ENCODE peak calls at places on chromosomes 12 and 14, in four cellular contexts. One of them, this sample, is unnamed.

GRCh38 chr14:50763386-50764007 is 67.5 kb downstream of the NIN start:
- DNase-seq in Peyer's patch: no peak
- DNase-seq in adrenal gland: no peak
- DNase-seq in astrocyte of the cerebellum: peak; percentile 83
- DNase-seq in this sample: no peak

GRCh38 chr14:95287176-95287754 is 32.4 kb downstream of the CLMN start:
- DNase-seq in astrocyte of the cerebellum: no peak
- DNase-seq in adrenal gland: no peak
- DNase-seq in Peyer's patch: no peak
- DNase-seq in this sample: peak; percentile 29

GRCh38 chr12:11991604-11992003 is 79.1 kb upstream of the BCL2L14 start:
- DNase-seq in Peyer's patch: no peak
- DNase-seq in adrenal gland: no peak
- DNase-seq in astrocyte of the cerebellum: no peak
- DNase-seq in this sample: no peak

GRCh38 chr14:99596772-99597171 is 7.2 kb downstream of the CCDC85C start:
- DNase-seq in astrocyte of the cerebellum: no peak
- DNase-seq in Peyer's patch: no peak
- DNase-seq in adrenal gland: no peak
- DNase-seq in this sample: no peak

GRCh38 chr12:116718578-116719454 is 19.1 kb downstream of the SPRING1 start:
- DNase-seq in adrenal gland: no peak
- DNase-seq in astrocyte of the cerebellum: peak; percentile 60
- DNase-seq in Peyer's patch: no peak
- DNase-seq in this sample: no peak

GRCh38 chr12:116896525-116896924 is 14.2 kb upstream of the FBXW8 start:
- DNase-seq in astrocyte of the cerebellum: no peak
- DNase-seq in Peyer's patch: no peak
- DNase-seq in adrenal gland: no peak
- DNase-seq in this sample: no peak

GRCh38 chr14:100291305-100292075 is 14.8 kb downstream of the SLC25A29 start:
- DNase-seq in astrocyte of the cerebellum: no peak
- DNase-seq in Peyer's patch: no peak
- DNase-seq in adrenal gland: no peak
- DNase-seq in this sample: no peak

GRCh38 chr14:101004954-101005353 is 101.4 kb upstream of the RTL1 start:
- DNase-seq in astrocyte of the cerebellum: peak; percentile 55
- DNase-seq in adrenal gland: no peak
- DNase-seq in Peyer's patch: no peak
- DNase-seq in this sample: no peak

GRCh38 chr14:104865631-104866441 is 768 bp downstream of the CEP170B start:
- DNase-seq in adrenal gland: peak; percentile 72
- DNase-seq in astrocyte of the cerebellum: peak; percentile 13
- DNase-seq in Peyer's patch: peak; percentile 19
- DNase-seq in this sample: peak; percentile 73

GRCh38 chr14:61475316-61475715 is 153.9 kb downstream of the PRKCH start:
- DNase-seq in Peyer's patch: no peak
- DNase-seq in adrenal gland: no peak
- DNase-seq in astrocyte of the cerebellum: peak; percentile 56
- DNase-seq in this sample: no peak

GRCh38 chr12:52251367-52252055 is 18.5 kb downstream of the KRT7 start:
- DNase-seq in adrenal gland: no peak
- DNase-seq in astrocyte of the cerebellum: no peak
- DNase-seq in Peyer's patch: no peak
- DNase-seq in this sample: no peak

GRCh38 chr12:101051901-101052550 is 158.0 kb downstream of the SLC5A8 start:
- DNase-seq in astrocyte of the cerebellum: peak; percentile 90
- DNase-seq in Peyer's patch: no peak
- DNase-seq in adrenal gland: no peak
- DNase-seq in this sample: no peak

GRCh38 chr12:49187184-49187583 is 1.7 kb downstream of the TUBA1A start:
- DNase-seq in Peyer's patch: no peak
- DNase-seq in adrenal gland: no peak
- DNase-seq in astrocyte of the cerebellum: no peak
- DNase-seq in this sample: peak; percentile 65

GRCh38 chr12:93938317-93938716 is 210.1 kb upstream of the PLXNC1 start:
- DNase-seq in Peyer's patch: no peak
- DNase-seq in adrenal gland: no peak
- DNase-seq in astrocyte of the cerebellum: no peak
- DNase-seq in this sample: no peak

GRCh38 chr12:103503546-103504480 is 8.0 kb upstream of the C12orf42 start:
- DNase-seq in adrenal gland: no peak
- DNase-seq in Peyer's patch: peak; percentile 69
- DNase-seq in astrocyte of the cerebellum: no peak
- DNase-seq in this sample: no peak

GRCh38 chr12:132600048-132601032 is 10.0 kb downstream of the LRCOL1 start:
- DNase-seq in adrenal gland: peak; percentile 53
- DNase-seq in Peyer's patch: peak; percentile 50
- DNase-seq in astrocyte of the cerebellum: no peak
- DNase-seq in this sample: no peak

DNA sequence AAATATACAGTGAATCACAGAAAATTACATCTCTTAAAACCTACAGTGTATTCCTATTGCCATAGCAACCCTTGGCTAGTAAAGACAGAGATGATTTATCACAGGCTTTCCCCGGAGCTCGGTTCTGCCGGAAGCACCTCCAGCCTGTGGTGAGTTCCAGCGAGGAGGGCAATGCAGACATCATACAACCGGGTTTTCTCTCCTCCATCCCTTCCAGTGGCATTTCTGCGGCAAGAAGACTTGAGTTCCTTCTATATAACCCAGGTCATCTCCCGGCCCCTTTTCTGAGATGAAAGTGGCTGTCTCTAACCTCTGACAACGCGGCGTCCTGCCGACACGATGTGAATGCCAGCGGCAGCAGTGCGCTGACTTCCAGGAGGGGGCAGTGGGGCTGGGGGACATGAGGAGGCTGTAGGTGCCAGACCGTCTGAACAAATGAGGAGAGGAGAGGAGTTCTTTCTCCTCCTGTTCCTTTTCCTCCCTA is 68.5 kb upstream of the MAX start:
- DNase-seq in astrocyte of the cerebellum: peak; percentile 54
- DNase-seq in adrenal gland: no peak
- DNase-seq in Peyer's patch: peak; percentile 54
- DNase-seq in this sample: no peak
- TF ChIP-seq CTCF in astrocyte of the cerebellum: peak; percentile 61
- TF ChIP-seq CTCF in adrenal gland: no peak
- TF ChIP-seq CTCF in Peyer's patch: no peak
- TF ChIP-seq CTCF in this sample: peak; percentile 64

DNA sequence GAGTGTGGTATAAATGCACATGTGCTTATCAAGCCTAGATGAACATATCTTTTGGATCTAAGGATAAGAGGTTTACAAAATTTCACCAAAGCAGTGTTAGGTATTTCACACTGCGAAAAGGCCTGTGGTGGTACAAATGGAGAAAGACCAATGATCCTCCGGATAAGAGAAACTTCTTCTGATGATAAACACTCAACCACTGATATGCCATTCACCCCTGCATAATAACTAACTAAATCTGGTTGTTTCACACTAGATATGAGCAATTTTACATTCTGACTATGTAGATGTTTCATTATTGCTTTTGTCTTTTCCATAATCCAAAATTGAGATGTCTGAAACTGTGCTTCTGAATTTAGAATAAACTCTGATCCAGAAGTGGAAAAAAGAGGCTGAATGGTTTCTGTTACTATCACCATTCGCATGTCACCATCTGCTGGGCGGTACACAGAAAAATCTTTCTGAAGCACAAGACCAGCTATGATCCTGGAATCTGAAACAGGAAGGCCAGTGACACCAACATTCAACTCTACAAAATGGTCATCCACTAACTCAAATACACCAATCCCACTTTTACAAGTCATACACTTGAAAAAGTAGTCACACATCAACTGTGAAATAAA is 1.3 kb downstream of the BBS10 start:
- DNase-seq in Peyer's patch: no peak
- DNase-seq in adrenal gland: peak; percentile 23
- DNase-seq in astrocyte of the cerebellum: peak; percentile 47
- DNase-seq in this sample: no peak
- TF ChIP-seq CTCF in Peyer's patch: peak; percentile 12
- TF ChIP-seq CTCF in adrenal gland: no peak
- TF ChIP-seq CTCF in astrocyte of the cerebellum: peak; percentile 54
- TF ChIP-seq CTCF in this sample: peak; percentile 47

DNA sequence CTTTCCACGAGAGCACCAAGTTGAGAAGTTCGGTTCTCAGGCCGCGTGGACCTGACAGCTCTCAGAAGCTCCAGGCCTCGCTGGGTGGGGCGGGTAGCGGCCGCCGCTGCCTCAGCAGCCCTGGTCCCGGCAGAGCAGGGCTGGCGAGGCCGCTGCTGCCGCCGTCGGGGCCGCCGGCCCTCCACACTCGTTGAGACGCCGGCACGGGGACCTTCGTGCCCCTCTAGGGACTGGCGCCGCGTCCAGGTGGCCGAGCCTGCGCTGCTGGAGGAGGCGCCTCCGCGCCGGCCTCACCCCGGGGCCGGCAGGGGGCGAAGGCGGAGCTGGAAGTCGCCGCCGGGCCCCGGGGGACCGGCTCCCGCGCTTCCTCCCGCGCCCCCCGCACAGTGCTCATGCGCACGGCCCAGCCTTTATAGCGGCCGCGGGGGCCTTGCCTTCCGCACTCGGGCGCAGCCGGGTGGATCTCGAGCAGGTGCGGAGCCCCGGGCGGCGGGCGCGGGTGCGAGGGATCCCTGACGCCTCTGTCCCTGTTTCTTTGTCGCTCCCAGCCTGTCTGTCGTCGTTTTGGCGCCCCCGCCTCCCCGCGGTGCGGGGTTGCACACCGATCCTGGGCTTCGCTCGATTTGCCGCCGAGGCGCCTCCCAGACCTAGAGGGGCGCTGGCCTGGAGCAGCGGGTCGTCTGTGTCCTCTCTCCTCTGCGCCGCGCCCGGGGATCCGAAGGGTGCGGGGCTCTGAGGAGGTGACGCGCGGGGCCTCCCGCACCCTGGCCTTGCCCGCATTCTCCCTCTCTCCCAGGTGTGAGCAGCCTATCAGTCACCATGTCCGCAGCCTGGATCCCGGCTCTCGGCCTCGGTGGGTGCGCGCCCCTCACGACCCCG is at the start of gene COCH:
- DNase-seq in adrenal gland: peak; percentile 17
- DNase-seq in astrocyte of the cerebellum: no peak
- DNase-seq in Peyer's patch: peak; percentile 39
- DNase-seq in this sample: peak; percentile 70
- TF ChIP-seq CTCF in adrenal gland: no peak
- TF ChIP-seq CTCF in astrocyte of the cerebellum: peak; percentile 14
- TF ChIP-seq CTCF in Peyer's patch: peak; percentile 26
- TF ChIP-seq CTCF in this sample: peak; percentile 69

GRCh38 chr14:66758031-66758613 is 250.2 kb downstream of the GPHN start:
- DNase-seq in astrocyte of the cerebellum: no peak
- DNase-seq in adrenal gland: no peak
- DNase-seq in Peyer's patch: no peak
- DNase-seq in this sample: no peak
- TF ChIP-seq CTCF in astrocyte of the cerebellum: no peak
- TF ChIP-seq CTCF in adrenal gland: no peak
- TF ChIP-seq CTCF in Peyer's patch: no peak
- TF ChIP-seq CTCF in this sample: no peak

GRCh38 chr12:57759360-57759980 is 4.6 kb downstream of the MARCHF9 start:
- DNase-seq in Peyer's patch: no peak
- DNase-seq in adrenal gland: no peak
- DNase-seq in astrocyte of the cerebellum: no peak
- DNase-seq in this sample: no peak
- TF ChIP-seq CTCF in Peyer's patch: peak; percentile 51
- TF ChIP-seq CTCF in adrenal gland: no peak
- TF ChIP-seq CTCF in astrocyte of the cerebellum: peak; percentile 51
- TF ChIP-seq CTCF in this sample: peak; percentile 45

DNA sequence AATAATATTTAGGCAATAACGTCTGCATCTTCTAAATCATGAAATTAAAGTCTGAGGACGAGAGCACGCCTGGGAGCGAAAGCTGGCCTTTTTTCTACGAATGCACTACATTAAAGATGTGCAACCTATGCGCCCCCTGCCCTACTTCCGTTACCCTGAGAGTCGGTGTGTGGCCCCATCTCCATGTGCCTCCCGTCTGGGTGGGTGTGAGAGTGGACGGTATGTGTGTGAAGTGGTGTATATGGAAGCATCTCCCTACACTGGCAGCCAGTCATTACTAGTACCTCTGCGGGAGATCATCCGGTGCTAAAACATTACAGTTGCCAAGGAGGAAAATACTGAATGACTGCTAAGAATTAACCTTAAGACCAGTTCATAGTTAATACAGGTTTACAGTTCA is 19.3 kb downstream of the CKB start:
- DNase-seq in Peyer's patch: no peak
- DNase-seq in astrocyte of the cerebellum: no peak
- DNase-seq in adrenal gland: no peak
- DNase-seq in this sample: no peak
- TF ChIP-seq CTCF in Peyer's patch: no peak
- TF ChIP-seq CTCF in astrocyte of the cerebellum: no peak
- TF ChIP-seq CTCF in adrenal gland: no peak
- TF ChIP-seq CTCF in this sample: no peak

DNA sequence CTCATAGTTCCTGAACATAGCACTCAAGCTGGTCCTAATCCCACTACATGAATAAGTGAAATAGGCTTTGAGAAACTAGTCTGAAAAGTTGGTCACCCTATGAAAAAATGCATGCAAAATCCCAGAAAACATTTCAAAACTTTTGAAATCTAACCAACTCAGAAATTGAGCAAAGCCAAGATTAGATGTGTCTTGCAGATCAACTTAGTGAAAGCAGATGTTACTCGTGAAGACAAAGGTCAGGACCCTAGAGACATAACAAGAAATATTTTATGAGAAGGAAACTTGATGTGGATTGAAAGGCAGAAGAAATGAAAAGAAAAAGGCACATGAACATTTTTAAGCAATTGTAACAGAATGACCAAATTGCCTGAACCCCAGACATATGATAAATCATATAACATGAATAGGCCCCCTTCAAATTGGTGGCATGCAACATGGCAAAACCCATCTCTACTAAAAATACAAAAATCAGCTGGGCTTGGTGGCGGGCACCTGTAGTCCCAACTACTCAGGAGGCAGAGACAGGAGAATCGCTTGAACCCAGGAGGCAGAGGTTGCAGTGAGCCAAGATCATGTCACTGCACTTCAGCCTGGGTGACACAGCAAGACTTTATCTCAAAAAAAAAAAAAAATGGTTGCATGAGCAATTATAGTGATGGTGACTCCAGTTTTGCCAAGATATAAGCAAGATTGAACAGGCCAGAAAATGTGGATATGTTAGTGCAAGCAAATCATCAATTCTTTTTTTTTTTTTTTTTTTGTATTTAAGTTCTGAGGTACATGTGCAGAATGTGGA is 63.5 kb downstream of the TSHR start:
- DNase-seq in Peyer's patch: no peak
- DNase-seq in adrenal gland: no peak
- DNase-seq in astrocyte of the cerebellum: no peak
- DNase-seq in this sample: no peak
- TF ChIP-seq CTCF in Peyer's patch: no peak
- TF ChIP-seq CTCF in adrenal gland: no peak
- TF ChIP-seq CTCF in astrocyte of the cerebellum: no peak
- TF ChIP-seq CTCF in this sample: no peak

GRCh38 chr12:75130811-75131210 is 78.8 kb downstream of the KCNC2 start:
- DNase-seq in astrocyte of the cerebellum: no peak
- DNase-seq in adrenal gland: no peak
- DNase-seq in Peyer's patch: no peak
- DNase-seq in this sample: no peak
- TF ChIP-seq CTCF in astrocyte of the cerebellum: no peak
- TF ChIP-seq CTCF in adrenal gland: no peak
- TF ChIP-seq CTCF in Peyer's patch: no peak
- TF ChIP-seq CTCF in this sample: no peak

GRCh38 chr14:103859416-103860202 is 12.2 kb upstream of the PPP1R13B start:
- DNase-seq in adrenal gland: no peak
- DNase-seq in Peyer's patch: no peak
- DNase-seq in astrocyte of the cerebellum: no peak
- DNase-seq in this sample: no peak
- TF ChIP-seq CTCF in adrenal gland: no peak
- TF ChIP-seq CTCF in Peyer's patch: no peak
- TF ChIP-seq CTCF in astrocyte of the cerebellum: no peak
- TF ChIP-seq CTCF in this sample: no peak